ENCODE peak calls at places on chromosomes 1 and 21, in four cellular contexts. One of them, this sample, is unnamed.

GRCh38 chr1:229689273-229689672 is 63.2 kb downstream of the URB2 start:
- DNase-seq in H54: no peak
- DNase-seq in upper lobe of left lung: no peak
- DNase-seq in IMR-90: no peak
- DNase-seq in this sample: no peak

GRCh38 chr1:33563702-33564101 is 91.3 kb downstream of the ZSCAN20 start:
- DNase-seq in upper lobe of left lung: no peak
- DNase-seq in H54: no peak
- DNase-seq in IMR-90: no peak
- DNase-seq in this sample: no peak

GRCh38 chr1:161096514-161096913 is 1.6 kb upstream of the KLHDC9 start:
- DNase-seq in IMR-90: peak; percentile 54
- DNase-seq in H54: no peak
- DNase-seq in upper lobe of left lung: no peak
- DNase-seq in this sample: no peak

GRCh38 chr1:32917521-32917920 is 16.3 kb upstream of the TMEM54 start:
- DNase-seq in H54: no peak
- DNase-seq in IMR-90: no peak
- DNase-seq in upper lobe of left lung: no peak
- DNase-seq in this sample: no peak

GRCh38 chr1:235136111-235136510 is 7.5 kb upstream of the TOMM20 start:
- DNase-seq in IMR-90: no peak
- DNase-seq in upper lobe of left lung: no peak
- DNase-seq in H54: no peak
- DNase-seq in this sample: peak; percentile 16

GRCh38 chr1:12031039-12031980 is 12.0 kb downstream of the MIIP start:
- DNase-seq in upper lobe of left lung: no peak
- DNase-seq in IMR-90: peak; percentile 23
- DNase-seq in H54: no peak
- DNase-seq in this sample: no peak

GRCh38 chr1:50969611-50970507 is at the start of gene CDKN2C:
- DNase-seq in IMR-90: peak; percentile 86
- DNase-seq in upper lobe of left lung: no peak
- DNase-seq in H54: peak; percentile 61
- DNase-seq in this sample: no peak

GRCh38 chr1:193392686-193393085 is 206.3 kb upstream of the B3GALT2 start:
- DNase-seq in upper lobe of left lung: no peak
- DNase-seq in IMR-90: no peak
- DNase-seq in H54: no peak
- DNase-seq in this sample: no peak

GRCh38 chr1:162351443-162351842 is 25.2 kb downstream of the SPATA46 start:
- DNase-seq in IMR-90: no peak
- DNase-seq in upper lobe of left lung: no peak
- DNase-seq in H54: no peak
- DNase-seq in this sample: no peak

GRCh38 chr1:22808846-22809501 is 98.3 kb downstream of the EPHB2 start:
- DNase-seq in H54: no peak
- DNase-seq in IMR-90: peak; percentile 87
- DNase-seq in upper lobe of left lung: peak; percentile 82
- DNase-seq in this sample: no peak

GRCh38 chr21:46127239-46128105 is 27.9 kb downstream of the FTCD start:
- DNase-seq in upper lobe of left lung: peak; percentile 75
- DNase-seq in IMR-90: no peak
- DNase-seq in H54: no peak
- DNase-seq in this sample: no peak

GRCh38 chr1:41500378-41500777 is 15.9 kb upstream of the EDN2 start:
- DNase-seq in IMR-90: no peak
- DNase-seq in H54: peak; percentile 90
- DNase-seq in upper lobe of left lung: peak; percentile 90
- DNase-seq in this sample: no peak

GRCh38 chr1:23910553-23911246 is 2.5 kb downstream of the CNR2 start:
- DNase-seq in H54: no peak
- DNase-seq in IMR-90: no peak
- DNase-seq in upper lobe of left lung: no peak
- DNase-seq in this sample: no peak

GRCh38 chr1:221887091-221887746 is 145.3 kb upstream of the DUSP10 start:
- DNase-seq in H54: peak; percentile 76
- DNase-seq in IMR-90: peak; percentile 88
- DNase-seq in upper lobe of left lung: no peak
- DNase-seq in this sample: no peak

GRCh38 chr1:115753830-115754229 is 14.7 kb downstream of the CASQ2 start:
- DNase-seq in IMR-90: no peak
- DNase-seq in H54: no peak
- DNase-seq in upper lobe of left lung: no peak
- DNase-seq in this sample: no peak

GRCh38 chr1:245016700-245017099 is 138.1 kb upstream of the KIF26B start:
- DNase-seq in IMR-90: no peak
- DNase-seq in upper lobe of left lung: no peak
- DNase-seq in H54: no peak
- DNase-seq in this sample: no peak

DNA sequence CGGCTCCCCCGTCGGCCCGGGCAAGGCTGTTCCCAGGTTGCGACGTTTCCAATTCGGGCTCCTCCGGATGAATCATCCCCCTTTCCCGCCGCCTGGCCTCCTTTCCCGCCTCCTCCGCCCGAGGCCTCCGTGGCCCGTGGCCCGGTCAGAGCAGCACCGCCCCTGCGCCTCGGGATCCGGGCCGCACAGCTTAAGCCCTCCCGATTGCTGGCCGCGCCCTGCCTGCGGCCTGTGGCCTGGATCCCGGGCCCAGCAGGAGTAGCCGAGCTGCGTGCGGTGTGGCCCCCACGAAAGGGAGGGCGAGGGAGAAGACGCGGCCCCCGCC is 1.1 kb downstream of the TMEM200B start:
- DNase-seq in IMR-90: peak; percentile 67
- DNase-seq in upper lobe of left lung: peak; percentile 90
- DNase-seq in H54: peak; percentile 67
- DNase-seq in this sample: no peak
- TF ChIP-seq POLR2A in IMR-90: peak; percentile 54
- TF ChIP-seq POLR2A in upper lobe of left lung: no peak
- TF ChIP-seq POLR2A in H54: no peak
- TF ChIP-seq POLR2A in this sample: no peak

DNA sequence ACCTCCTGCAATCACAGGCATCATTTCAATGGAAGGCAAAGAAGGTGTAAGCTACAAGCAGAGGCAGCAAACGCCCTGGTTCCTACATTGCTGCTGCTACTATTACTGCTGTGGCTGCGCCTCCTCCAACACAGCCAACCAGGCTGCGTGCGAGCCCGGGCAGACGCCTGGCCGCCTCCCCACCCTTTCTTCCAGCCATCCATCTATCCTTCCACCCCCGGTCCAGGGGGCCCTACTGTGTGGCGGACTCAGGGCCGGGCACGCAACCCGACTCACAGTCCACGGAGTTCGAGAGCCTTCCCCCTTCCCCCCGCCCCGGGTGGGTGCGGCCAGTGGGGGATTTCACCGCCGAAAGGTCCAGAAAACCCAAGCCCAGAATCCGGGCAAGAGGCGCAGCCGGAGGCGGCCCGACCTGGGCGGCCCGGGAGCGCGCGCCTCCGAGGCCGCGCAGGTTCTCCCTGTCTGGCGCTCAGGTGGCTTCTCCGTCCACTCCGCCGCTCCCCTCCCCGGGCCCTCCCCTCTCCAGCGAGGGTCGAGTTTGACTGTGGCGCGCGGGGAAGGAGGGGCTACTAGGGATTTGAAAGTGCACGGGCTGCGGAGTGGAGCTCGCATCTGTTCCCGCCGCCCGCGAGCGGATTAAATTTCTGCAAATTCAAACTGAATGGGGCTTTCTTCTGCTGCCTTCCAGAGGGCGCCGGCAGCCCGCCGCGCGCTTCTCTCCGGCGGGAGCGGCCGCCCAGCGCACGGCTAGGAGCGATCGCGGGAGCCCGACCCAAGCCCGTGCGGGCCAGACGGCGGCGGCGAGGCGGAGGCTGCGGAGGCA is at the start of gene HUNK:
- DNase-seq in IMR-90: peak; percentile 54
- DNase-seq in H54: no peak
- DNase-seq in upper lobe of left lung: peak; percentile 88
- DNase-seq in this sample: no peak
- TF ChIP-seq POLR2A in IMR-90: no peak
- TF ChIP-seq POLR2A in H54: no peak
- TF ChIP-seq POLR2A in upper lobe of left lung: no peak
- TF ChIP-seq POLR2A in this sample: no peak

GRCh38 chr1:200040516-200041138 is 13.1 kb downstream of the NR5A2 start:
- DNase-seq in upper lobe of left lung: peak; percentile 86
- DNase-seq in H54: no peak
- DNase-seq in IMR-90: no peak
- DNase-seq in this sample: no peak
- TF ChIP-seq POLR2A in upper lobe of left lung: no peak
- TF ChIP-seq POLR2A in H54: no peak
- TF ChIP-seq POLR2A in IMR-90: no peak
- TF ChIP-seq POLR2A in this sample: no peak

GRCh38 chr1:182962554-182963115 is 9.7 kb upstream of the SHCBP1L start:
- DNase-seq in upper lobe of left lung: no peak
- DNase-seq in H54: peak; percentile 57
- DNase-seq in IMR-90: peak; percentile 90
- DNase-seq in this sample: no peak
- TF ChIP-seq POLR2A in upper lobe of left lung: no peak
- TF ChIP-seq POLR2A in H54: peak; percentile 19
- TF ChIP-seq POLR2A in IMR-90: peak; percentile 73
- TF ChIP-seq POLR2A in this sample: peak; percentile 37

DNA sequence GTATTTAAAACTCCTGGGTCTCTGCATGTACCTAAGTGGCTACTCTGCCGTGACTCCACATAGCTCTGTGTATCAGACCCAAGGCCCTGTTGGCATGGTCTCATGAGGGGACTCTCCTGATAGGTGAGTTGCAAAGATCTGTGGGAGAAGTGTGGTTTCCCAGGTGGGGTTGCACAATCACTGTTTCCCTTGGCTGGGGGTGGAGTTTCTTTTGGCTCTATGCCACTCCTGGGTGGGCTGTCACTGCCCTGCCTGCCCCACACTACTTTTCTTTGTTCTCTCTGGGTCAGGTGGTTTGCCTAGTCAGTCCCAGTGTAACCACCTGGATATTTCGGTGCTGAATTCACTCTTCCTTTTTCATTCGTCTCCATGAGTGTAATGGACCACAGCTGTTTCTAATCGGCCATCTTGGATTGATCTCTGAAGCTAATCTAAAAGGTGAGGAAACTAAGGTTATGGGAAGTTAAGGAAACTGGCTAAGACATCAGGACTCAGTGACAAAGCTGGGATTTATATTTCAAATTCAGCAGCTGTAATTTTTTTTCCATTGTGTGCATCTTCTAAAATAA is 97.1 kb upstream of the CACYBP start:
- DNase-seq in IMR-90: no peak
- DNase-seq in H54: no peak
- DNase-seq in upper lobe of left lung: no peak
- DNase-seq in this sample: no peak
- TF ChIP-seq POLR2A in IMR-90: no peak
- TF ChIP-seq POLR2A in H54: no peak
- TF ChIP-seq POLR2A in upper lobe of left lung: no peak
- TF ChIP-seq POLR2A in this sample: no peak

GRCh38 chr1:37288900-37289299 is 185.5 kb upstream of the ZC3H12A start:
- DNase-seq in H54: no peak
- DNase-seq in IMR-90: no peak
- DNase-seq in upper lobe of left lung: no peak
- DNase-seq in this sample: no peak
- TF ChIP-seq POLR2A in H54: no peak
- TF ChIP-seq POLR2A in IMR-90: no peak
- TF ChIP-seq POLR2A in upper lobe of left lung: no peak
- TF ChIP-seq POLR2A in this sample: no peak

DNA sequence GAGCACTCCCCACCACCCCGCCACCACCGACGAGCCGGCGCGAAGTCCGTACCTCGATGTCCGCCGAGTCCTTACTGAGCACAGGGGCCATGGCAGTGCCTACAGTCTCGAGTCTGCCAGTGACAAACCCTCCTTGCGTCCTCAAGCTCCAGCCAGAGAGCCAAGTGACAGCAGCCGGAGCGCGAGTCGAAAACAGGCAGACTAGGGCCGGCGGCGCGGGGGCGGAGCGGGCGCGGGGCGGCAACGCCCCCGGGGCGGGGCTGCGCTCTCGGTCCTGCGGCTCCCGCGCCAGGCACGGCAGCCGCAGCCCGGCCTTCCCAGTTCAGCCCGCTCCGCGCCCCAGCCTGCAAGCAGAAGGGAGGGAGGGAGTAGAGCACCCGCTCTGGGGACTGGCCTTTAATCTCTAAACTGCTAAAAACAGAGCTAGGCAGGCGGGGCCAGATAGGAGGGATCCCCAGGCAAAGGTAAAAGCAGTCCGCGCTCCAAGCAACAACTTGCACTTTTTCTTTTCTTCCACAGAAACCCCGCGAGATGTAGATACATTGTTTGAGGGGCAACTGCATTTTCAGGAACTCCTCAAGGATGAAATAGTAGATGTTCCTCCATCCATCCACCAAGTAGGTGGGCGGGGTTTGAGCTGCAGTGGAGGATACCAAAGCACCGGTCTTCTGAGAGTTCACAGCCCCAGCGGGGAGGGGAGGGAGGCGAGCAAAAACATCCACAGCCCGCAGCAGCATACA is at the start of gene DPYD:
- DNase-seq in upper lobe of left lung: peak; percentile 98
- DNase-seq in IMR-90: peak; percentile 85
- DNase-seq in H54: peak; percentile 63
- DNase-seq in this sample: peak; percentile 89
- TF ChIP-seq POLR2A in upper lobe of left lung: no peak
- TF ChIP-seq POLR2A in IMR-90: peak; percentile 70
- TF ChIP-seq POLR2A in H54: peak; percentile 92
- TF ChIP-seq POLR2A in this sample: peak; percentile 79

GRCh38 chr1:94324168-94324544 is 86.8 kb upstream of the ARHGAP29 start:
- DNase-seq in IMR-90: peak; percentile 30
- DNase-seq in H54: no peak
- DNase-seq in upper lobe of left lung: no peak
- DNase-seq in this sample: no peak

GRCh38 chr1:94325379-94326302 is 88.3 kb upstream of the ARHGAP29 start:
- DNase-seq in upper lobe of left lung: no peak
- DNase-seq in H54: peak; percentile 33
- DNase-seq in IMR-90: peak; percentile 99
- DNase-seq in this sample: no peak

GRCh38 chr1:94321662-94322061 is 84.3 kb upstream of the ARHGAP29 start:
- DNase-seq in IMR-90: no peak
- DNase-seq in upper lobe of left lung: no peak
- DNase-seq in H54: no peak
- DNase-seq in this sample: no peak

GRCh38 chr1:94322696-94323095 is 85.3 kb upstream of the ARHGAP29 start:
- DNase-seq in IMR-90: no peak
- DNase-seq in upper lobe of left lung: no peak
- DNase-seq in H54: peak; percentile 62
- DNase-seq in this sample: no peak

DNA sequence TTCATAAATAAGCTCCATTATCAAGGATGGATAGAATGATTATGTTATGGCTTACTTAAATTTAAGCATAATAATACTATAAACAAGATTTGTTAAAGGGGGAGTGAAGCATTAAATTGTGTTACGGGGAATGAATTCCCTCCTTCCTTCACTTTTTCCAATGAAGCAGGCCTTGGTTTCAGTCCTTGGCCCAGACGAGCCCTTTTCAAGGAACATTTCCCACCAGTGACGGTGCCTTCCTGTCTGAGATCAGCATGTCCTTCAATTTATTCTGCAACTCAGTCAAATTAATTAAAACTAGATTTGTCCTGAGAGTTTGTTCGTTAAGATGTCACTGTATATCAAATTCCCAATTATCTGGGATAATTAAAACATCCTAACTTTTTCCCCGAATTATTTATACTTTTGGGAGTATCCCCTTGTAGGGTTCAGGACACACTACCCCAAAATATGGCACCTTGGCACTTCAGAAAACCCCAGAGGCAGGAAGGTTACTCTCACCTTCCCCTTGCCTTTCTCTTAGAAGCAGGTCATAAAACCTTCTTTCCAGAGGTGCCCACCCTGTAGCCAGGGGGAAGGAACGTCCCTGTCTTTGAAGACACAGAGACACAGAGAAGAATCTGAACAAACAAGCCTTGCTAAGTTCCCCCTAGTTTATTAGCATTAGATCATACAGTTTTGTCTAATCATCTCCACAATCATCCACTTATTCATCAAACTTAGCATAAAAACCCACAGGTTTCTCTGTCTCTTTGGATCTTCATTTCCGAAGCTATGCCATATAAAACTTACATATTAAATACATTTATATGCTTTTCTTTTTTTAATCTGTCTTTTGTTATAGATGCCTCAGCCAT is 86.2 kb upstream of the ARHGAP29 start:
- DNase-seq in IMR-90: no peak
- DNase-seq in upper lobe of left lung: no peak
- DNase-seq in H54: no peak
- DNase-seq in this sample: no peak
- TF ChIP-seq POLR2A in IMR-90: no peak
- TF ChIP-seq POLR2A in upper lobe of left lung: no peak
- TF ChIP-seq POLR2A in H54: no peak
- TF ChIP-seq POLR2A in this sample: no peak

This sample was measured in vagina.